ENCODE peak calls at places on chromosomes 5 and 9, in six cellular contexts. One of them, this sample, is unnamed.

GRCh38 chr5:81698806-81699205 is 52.1 kb downstream of the SSBP2 start:
- DNase-seq in stimulated activated naive CD4-positive, alpha-beta T cell: no peak
- DNase-seq in NCI-H345: no peak
- DNase-seq in NCI-H1436: no peak
- DNase-seq in iPS-NIHi11: no peak
- DNase-seq in CD4-positive, alpha-beta T cell: no peak
- DNase-seq in this sample: no peak

GRCh38 chr5:98031926-98032325 is 741.5 kb upstream of the RGMB start:
- DNase-seq in CD4-positive, alpha-beta T cell: no peak
- DNase-seq in stimulated activated naive CD4-positive, alpha-beta T cell: no peak
- DNase-seq in NCI-H345: no peak
- DNase-seq in NCI-H1436: no peak
- DNase-seq in iPS-NIHi11: no peak
- DNase-seq in this sample: no peak

GRCh38 chr9:92947268-92948031 is at the start of gene FGD3:
- DNase-seq in CD4-positive, alpha-beta T cell: no peak
- DNase-seq in stimulated activated naive CD4-positive, alpha-beta T cell: no peak
- DNase-seq in NCI-H345: peak
- DNase-seq in iPS-NIHi11: peak
- DNase-seq in NCI-H1436: peak
- DNase-seq in this sample: peak

GRCh38 chr5:75286211-75286773 is 49.6 kb upstream of the ANKRD31 start:
- DNase-seq in stimulated activated naive CD4-positive, alpha-beta T cell: no peak
- DNase-seq in NCI-H345: no peak
- DNase-seq in CD4-positive, alpha-beta T cell: no peak
- DNase-seq in NCI-H1436: no peak
- DNase-seq in iPS-NIHi11: no peak
- DNase-seq in this sample: no peak

GRCh38 chr9:137756045-137756744 is 121.4 kb upstream of the CACNA1B start:
- DNase-seq in iPS-NIHi11: no peak
- DNase-seq in NCI-H345: no peak
- DNase-seq in stimulated activated naive CD4-positive, alpha-beta T cell: no peak
- DNase-seq in CD4-positive, alpha-beta T cell: no peak
- DNase-seq in NCI-H1436: no peak
- DNase-seq in this sample: no peak

GRCh38 chr9:20620658-20621552 is 1.4 kb downstream of the MLLT3 start:
- DNase-seq in NCI-H345: peak
- DNase-seq in stimulated activated naive CD4-positive, alpha-beta T cell: peak
- DNase-seq in CD4-positive, alpha-beta T cell: peak
- DNase-seq in iPS-NIHi11: peak
- DNase-seq in NCI-H1436: no peak
- DNase-seq in this sample: no peak

GRCh38 chr5:143140492-143141231 is 262.8 kb downstream of the NR3C1 start:
- DNase-seq in stimulated activated naive CD4-positive, alpha-beta T cell: no peak
- DNase-seq in CD4-positive, alpha-beta T cell: no peak
- DNase-seq in NCI-H345: peak
- DNase-seq in NCI-H1436: peak
- DNase-seq in iPS-NIHi11: no peak
- DNase-seq in this sample: peak

GRCh38 chr9:136107155-136107952 is 11.3 kb downstream of the TMEM250 start:
- DNase-seq in iPS-NIHi11: no peak
- DNase-seq in stimulated activated naive CD4-positive, alpha-beta T cell: peak
- DNase-seq in NCI-H1436: peak
- DNase-seq in NCI-H345: peak
- DNase-seq in CD4-positive, alpha-beta T cell: no peak
- DNase-seq in this sample: peak

GRCh38 chr9:17116400-17116837 is 18.4 kb upstream of the CNTLN start:
- DNase-seq in stimulated activated naive CD4-positive, alpha-beta T cell: no peak
- DNase-seq in iPS-NIHi11: peak
- DNase-seq in NCI-H1436: peak
- DNase-seq in NCI-H345: peak
- DNase-seq in CD4-positive, alpha-beta T cell: no peak
- DNase-seq in this sample: no peak

GRCh38 chr9:137397675-137398423 is 25.1 kb downstream of the EXD3 start:
- DNase-seq in iPS-NIHi11: no peak
- DNase-seq in CD4-positive, alpha-beta T cell: no peak
- DNase-seq in NCI-H345: no peak
- DNase-seq in stimulated activated naive CD4-positive, alpha-beta T cell: no peak
- DNase-seq in NCI-H1436: no peak
- DNase-seq in this sample: no peak

GRCh38 chr5:134975843-134976242 is 8.1 kb downstream of the CATSPER3 start:
- DNase-seq in iPS-NIHi11: no peak
- DNase-seq in CD4-positive, alpha-beta T cell: no peak
- DNase-seq in NCI-H1436: no peak
- DNase-seq in NCI-H345: no peak
- DNase-seq in stimulated activated naive CD4-positive, alpha-beta T cell: no peak
- DNase-seq in this sample: no peak

GRCh38 chr9:97853844-97854695 is 1.0 kb downstream of the FOXE1 start:
- DNase-seq in iPS-NIHi11: no peak
- DNase-seq in stimulated activated naive CD4-positive, alpha-beta T cell: peak
- DNase-seq in NCI-H345: peak
- DNase-seq in CD4-positive, alpha-beta T cell: peak
- DNase-seq in NCI-H1436: peak
- DNase-seq in this sample: peak

GRCh38 chr9:119435066-119435465 is 65.8 kb upstream of the BRINP1 start:
- DNase-seq in NCI-H345: no peak
- DNase-seq in CD4-positive, alpha-beta T cell: no peak
- DNase-seq in stimulated activated naive CD4-positive, alpha-beta T cell: no peak
- DNase-seq in iPS-NIHi11: no peak
- DNase-seq in NCI-H1436: no peak
- DNase-seq in this sample: no peak

GRCh38 chr5:53087596-53087995 is 22.0 kb downstream of the MOCS2 start:
- DNase-seq in iPS-NIHi11: no peak
- DNase-seq in NCI-H345: no peak
- DNase-seq in NCI-H1436: no peak
- DNase-seq in stimulated activated naive CD4-positive, alpha-beta T cell: no peak
- DNase-seq in CD4-positive, alpha-beta T cell: no peak
- DNase-seq in this sample: no peak

GRCh38 chr5:133109655-133110483 is 58.1 kb downstream of the HSPA4 start:
- DNase-seq in NCI-H1436: no peak
- DNase-seq in NCI-H345: no peak
- DNase-seq in CD4-positive, alpha-beta T cell: no peak
- DNase-seq in stimulated activated naive CD4-positive, alpha-beta T cell: no peak
- DNase-seq in iPS-NIHi11: no peak
- DNase-seq in this sample: no peak

GRCh38 chr9:121734465-121734864 is 83.0 kb downstream of the DAB2IP start:
- DNase-seq in iPS-NIHi11: no peak
- DNase-seq in CD4-positive, alpha-beta T cell: no peak
- DNase-seq in NCI-H1436: no peak
- DNase-seq in stimulated activated naive CD4-positive, alpha-beta T cell: no peak
- DNase-seq in NCI-H345: no peak
- DNase-seq in this sample: no peak

GRCh38 chr9:96441798-96442445 is 8.0 kb upstream of the HABP4 start:
- DNase-seq in NCI-H1436: peak
- DNase-seq in stimulated activated naive CD4-positive, alpha-beta T cell: no peak
- DNase-seq in iPS-NIHi11: peak
- DNase-seq in CD4-positive, alpha-beta T cell: no peak
- DNase-seq in NCI-H345: peak
- DNase-seq in this sample: peak

GRCh38 chr5:179152144-179152895 is 92.1 kb downstream of the ZNF354C start:
- DNase-seq in NCI-H345: no peak
- DNase-seq in iPS-NIHi11: no peak
- DNase-seq in NCI-H1436: no peak
- DNase-seq in stimulated activated naive CD4-positive, alpha-beta T cell: no peak
- DNase-seq in CD4-positive, alpha-beta T cell: no peak
- DNase-seq in this sample: no peak

GRCh38 chr9:112921549-112921948 is 30.9 kb upstream of the SLC46A2 start:
- DNase-seq in iPS-NIHi11: peak
- DNase-seq in CD4-positive, alpha-beta T cell: no peak
- DNase-seq in stimulated activated naive CD4-positive, alpha-beta T cell: no peak
- DNase-seq in NCI-H345: peak
- DNase-seq in NCI-H1436: peak
- DNase-seq in this sample: no peak

GRCh38 chr9:38179965-38180364 is 110.9 kb upstream of the SHB start:
- DNase-seq in CD4-positive, alpha-beta T cell: no peak
- DNase-seq in stimulated activated naive CD4-positive, alpha-beta T cell: no peak
- DNase-seq in NCI-H345: no peak
- DNase-seq in iPS-NIHi11: no peak
- DNase-seq in NCI-H1436: no peak
- DNase-seq in this sample: no peak

GRCh38 chr5:88602584-88602983 is 280.4 kb downstream of the MEF2C start:
- DNase-seq in iPS-NIHi11: peak
- DNase-seq in CD4-positive, alpha-beta T cell: no peak
- DNase-seq in NCI-H1436: no peak
- DNase-seq in stimulated activated naive CD4-positive, alpha-beta T cell: no peak
- DNase-seq in NCI-H345: no peak
- DNase-seq in this sample: no peak

GRCh38 chr9:36882117-36882465 is 152.0 kb downstream of the PAX5 start:
- DNase-seq in CD4-positive, alpha-beta T cell: no peak
- DNase-seq in NCI-H345: no peak
- DNase-seq in iPS-NIHi11: no peak
- DNase-seq in NCI-H1436: no peak
- DNase-seq in stimulated activated naive CD4-positive, alpha-beta T cell: no peak
- DNase-seq in this sample: no peak

GRCh38 chr5:154741415-154741814 is 13.8 kb upstream of the LARP1 start:
- DNase-seq in NCI-H345: no peak
- DNase-seq in stimulated activated naive CD4-positive, alpha-beta T cell: no peak
- DNase-seq in iPS-NIHi11: no peak
- DNase-seq in NCI-H1436: no peak
- DNase-seq in CD4-positive, alpha-beta T cell: no peak
- DNase-seq in this sample: no peak

GRCh38 chr9:95509851-95510529 is 6.8 kb downstream of the PTCH1 start:
- DNase-seq in NCI-H1436: no peak
- DNase-seq in CD4-positive, alpha-beta T cell: no peak
- DNase-seq in iPS-NIHi11: no peak
- DNase-seq in NCI-H345: peak
- DNase-seq in stimulated activated naive CD4-positive, alpha-beta T cell: no peak
- DNase-seq in this sample: peak

GRCh38 chr9:19769213-19769612 is 19.6 kb downstream of the SLC24A2 start:
- DNase-seq in iPS-NIHi11: no peak
- DNase-seq in CD4-positive, alpha-beta T cell: no peak
- DNase-seq in NCI-H345: no peak
- DNase-seq in NCI-H1436: no peak
- DNase-seq in stimulated activated naive CD4-positive, alpha-beta T cell: no peak
- DNase-seq in this sample: no peak

GRCh38 chr5:75138674-75139073 is 86.3 kb upstream of the GCNT4 start:
- DNase-seq in CD4-positive, alpha-beta T cell: no peak
- DNase-seq in NCI-H1436: no peak
- DNase-seq in NCI-H345: no peak
- DNase-seq in stimulated activated naive CD4-positive, alpha-beta T cell: no peak
- DNase-seq in iPS-NIHi11: peak
- DNase-seq in this sample: no peak

GRCh38 chr9:7117676-7118561 is 360.1 kb downstream of the KDM4C start:
- DNase-seq in CD4-positive, alpha-beta T cell: no peak
- DNase-seq in iPS-NIHi11: no peak
- DNase-seq in stimulated activated naive CD4-positive, alpha-beta T cell: no peak
- DNase-seq in NCI-H345: peak
- DNase-seq in NCI-H1436: peak
- DNase-seq in this sample: no peak

GRCh38 chr9:75238311-75238976 is 150.1 kb downstream of the OSTF1 start:
- DNase-seq in NCI-H1436: no peak
- DNase-seq in stimulated activated naive CD4-positive, alpha-beta T cell: no peak
- DNase-seq in CD4-positive, alpha-beta T cell: no peak
- DNase-seq in iPS-NIHi11: peak
- DNase-seq in NCI-H345: peak
- DNase-seq in this sample: peak

GRCh38 chr9:76512826-76513225 is 53.8 kb downstream of the GCNT1 start:
- DNase-seq in NCI-H345: no peak
- DNase-seq in NCI-H1436: no peak
- DNase-seq in stimulated activated naive CD4-positive, alpha-beta T cell: no peak
- DNase-seq in CD4-positive, alpha-beta T cell: no peak
- DNase-seq in iPS-NIHi11: no peak
- DNase-seq in this sample: no peak

GRCh38 chr9:76247426-76247825 is 146.8 kb downstream of the RFK start:
- DNase-seq in stimulated activated naive CD4-positive, alpha-beta T cell: no peak
- DNase-seq in CD4-positive, alpha-beta T cell: no peak
- DNase-seq in NCI-H345: no peak
- DNase-seq in NCI-H1436: no peak
- DNase-seq in iPS-NIHi11: no peak
- DNase-seq in this sample: no peak

GRCh38 chr9:12085401-12085800 is 607.8 kb upstream of the TYRP1 start:
- DNase-seq in NCI-H1436: no peak
- DNase-seq in CD4-positive, alpha-beta T cell: no peak
- DNase-seq in stimulated activated naive CD4-positive, alpha-beta T cell: no peak
- DNase-seq in iPS-NIHi11: no peak
- DNase-seq in NCI-H345: no peak
- DNase-seq in this sample: no peak

GRCh38 chr5:115423051-115423450 is 121.5 kb downstream of the FEM1C start:
- DNase-seq in iPS-NIHi11: no peak
- DNase-seq in stimulated activated naive CD4-positive, alpha-beta T cell: no peak
- DNase-seq in CD4-positive, alpha-beta T cell: no peak
- DNase-seq in NCI-H1436: no peak
- DNase-seq in NCI-H345: no peak
- DNase-seq in this sample: no peak

GRCh38 chr9:34370970-34371880 is 5.5 kb downstream of the MYORG start:
- DNase-seq in NCI-H345: no peak
- DNase-seq in stimulated activated naive CD4-positive, alpha-beta T cell: no peak
- DNase-seq in CD4-positive, alpha-beta T cell: no peak
- DNase-seq in iPS-NIHi11: no peak
- DNase-seq in NCI-H1436: no peak
- DNase-seq in this sample: no peak

GRCh38 chr9:112502177-112502946 is 15.7 kb downstream of the KIAA1958 start:
- DNase-seq in NCI-H345: no peak
- DNase-seq in iPS-NIHi11: no peak
- DNase-seq in NCI-H1436: no peak
- DNase-seq in stimulated activated naive CD4-positive, alpha-beta T cell: no peak
- DNase-seq in CD4-positive, alpha-beta T cell: no peak
- DNase-seq in this sample: no peak

GRCh38 chr5:7976411-7977190 is 107.7 kb downstream of the MTRR start:
- DNase-seq in stimulated activated naive CD4-positive, alpha-beta T cell: no peak
- DNase-seq in CD4-positive, alpha-beta T cell: no peak
- DNase-seq in iPS-NIHi11: no peak
- DNase-seq in NCI-H345: no peak
- DNase-seq in NCI-H1436: no peak
- DNase-seq in this sample: no peak

This sample was measured in NCI-H2171.